ENCODE peak calls at places on chromosomes 11 and 22, in ten cellular contexts. M is T-helper 2 cell treated with Interferon-gamma antibody and Interleukin-4, amounts not matched to agents 5 μg/mL and 100 μg/mL, for 36 hours; X is RCC 7860; L is nephron progenitor cell; U is KBM-7; G is psoas muscle; S is NCI-H2029; A is activated CD4-positive, alpha-beta memory T cell treated with anti-CD3 and anti-CD28 coated beads for 36 hours; F is NCI-H2081; T is RWPE1. I is an unnamed sample.

GRCh38 chr11:66659785-66660184 is 17.9 kb downstream of the RBM4B start:
- DNase-seq in M (no peak), X (no peak), L (no peak), U (peak), G (no peak), S (no peak), A (no peak), F (no peak), T (no peak), I (no peak)

GRCh38 chr11:126354631-126355323 is 709 bp upstream of the ST3GAL4 start:
- DNase-seq in M (no peak), X (no peak), L (no peak), U (no peak), G (no peak), S (no peak), A (peak), F (no peak), T (no peak), I (no peak)

GRCh38 chr11:132719684-132720083 is 812.6 kb downstream of the OPCML start:
- DNase-seq in M (no peak), X (no peak), L (no peak), U (no peak), G (no peak), S (no peak), A (peak), F (no peak), T (no peak), I (no peak)

GRCh38 chr11:75626692-75627536 is 41.9 kb downstream of the MAP6 start:
- DNase-seq in M (no peak), X (no peak), L (no peak), U (no peak), G (no peak), S (no peak), A (no peak), F (no peak), T (no peak), I (no peak)

GRCh38 chr22:18091916-18092526 is 14.2 kb downstream of the PEX26 start:
- DNase-seq in M (no peak), X (peak), L (no peak), U (no peak), G (peak), S (no peak), A (peak), F (no peak), T (no peak), I (no peak)

GRCh38 chr11:73029408-73029807 is 112.7 kb downstream of the FCHSD2 start:
- DNase-seq in M (no peak), X (no peak), L (no peak), U (no peak), G (no peak), S (no peak), A (no peak), F (no peak), T (no peak), I (no peak)

GRCh38 chr11:17992916-17993315 is 19.9 kb downstream of the SERGEF start:
- DNase-seq in M (no peak), X (no peak), L (no peak), U (no peak), G (no peak), S (peak), A (no peak), F (no peak), T (no peak), I (no peak)

GRCh38 chr22:37982938-37983859 is 1.2 kb downstream of the SOX10 start:
- DNase-seq in M (no peak), X (no peak), L (peak), U (no peak), G (no peak), S (no peak), A (no peak), F (no peak), T (no peak), I (no peak)